ENCODE peak calls at places on chromosomes 2 and 18, in eight cellular contexts. Y, E, S, C, X, Q, R and A are unnamed samples.

GRCh38 chr2:2587364-2587763 is 256.3 kb upstream of the MYT1L start:
- DNase-seq in Y (no peak), E (no peak), S (no peak), C (no peak), X (no peak), Q (no peak), R (no peak), A (no peak)

GRCh38 chr2:111208639-111209038 is 87.9 kb downstream of the BCL2L11 start:
- DNase-seq in Y (no peak), E (no peak), S (no peak), C (no peak), X (no peak), Q (no peak), R (no peak), A (no peak)

GRCh38 chr2:20648207-20648606 is 2.7 kb downstream of the HS1BP3 start:
- DNase-seq in Y (no peak), E (no peak), S (no peak), C (no peak), X (no peak), Q (no peak), R (no peak), A (no peak)

GRCh38 chr2:236444187-236444586 is 125.4 kb upstream of the ACKR3 start:
- DNase-seq in Y (no peak), E (no peak), S (no peak), C (no peak), X (no peak), Q (no peak), R (no peak), A (no peak)

GRCh38 chr2:139209586-139209985 is 429.4 kb upstream of the NXPH2 start:
- DNase-seq in Y (no peak), E (no peak), S (no peak), C (no peak), X (no peak), Q (no peak), R (no peak), A (no peak)

GRCh38 chr2:168583710-168584521 is 127.8 kb downstream of the CERS6 start:
- DNase-seq in Y (no peak), E (no peak), S (peak), C (no peak), X (peak), Q (no peak), R (peak), A (peak)

GRCh38 chr2:234243871-234244565 is 193.5 kb downstream of the SPP2 start:
- DNase-seq in Y (no peak), E (no peak), S (no peak), C (no peak), X (no peak), Q (no peak), R (no peak), A (peak)

GRCh38 chr2:63842149-63843061 is 709 bp downstream of the UGP2 start:
- DNase-seq in Y (peak), E (peak), S (peak), C (peak), X (peak), Q (peak), R (peak), A (peak)

GRCh38 chr2:57434429-57434828 is 612.2 kb upstream of the VRK2 start:
- DNase-seq in Y (no peak), E (no peak), S (no peak), C (no peak), X (no peak), Q (no peak), R (no peak), A (no peak)

GRCh38 chr2:105806994-105807393 is 62.3 kb downstream of the NCK2 start:
- DNase-seq in Y (no peak), E (no peak), S (no peak), C (no peak), X (no peak), Q (no peak), R (no peak), A (no peak)

GRCh38 chr2:39693275-39693674 is 27.6 kb downstream of the TMEM178A start:
- DNase-seq in Y (no peak), E (no peak), S (no peak), C (no peak), X (no peak), Q (no peak), R (no peak), A (no peak)

GRCh38 chr2:212259236-212259635 is 279.4 kb downstream of the ERBB4 start:
- DNase-seq in Y (no peak), E (no peak), S (no peak), C (no peak), X (no peak), Q (no peak), R (no peak), A (no peak)

GRCh38 chr2:225270861-225271260 is 128.6 kb upstream of the NYAP2 start:
- DNase-seq in Y (peak), E (no peak), S (peak), C (peak), X (peak), Q (no peak), R (peak), A (peak)

GRCh38 chr18:46294325-46294724 is 190.1 kb downstream of the HAUS1 start:
- DNase-seq in Y (no peak), E (peak), S (no peak), C (no peak), X (no peak), Q (no peak), R (no peak), A (no peak)

GRCh38 chr18:63773616-63774015 is 1.6 kb upstream of the SERPINB7 start:
- DNase-seq in Y (no peak), E (no peak), S (no peak), C (no peak), X (no peak), Q (no peak), R (no peak), A (no peak)

GRCh38 chr2:175309799-175310198 is 128.3 kb upstream of the ATP5MC3 start:
- DNase-seq in Y (peak), E (no peak), S (peak), C (peak), X (peak), Q (no peak), R (peak), A (peak)

GRCh38 chr2:30455339-30455738 is 8.3 kb downstream of the LCLAT1 start:
- DNase-seq in Y (no peak), E (no peak), S (no peak), C (no peak), X (no peak), Q (no peak), R (no peak), A (no peak)

GRCh38 chr2:238449909-238450417 is 23.2 kb downstream of the ASB1 start:
- DNase-seq in Y (peak), E (peak), S (peak), C (no peak), X (peak), Q (no peak), R (peak), A (peak)

GRCh38 chr2:57141269-57141668 is 905.3 kb upstream of the VRK2 start:
- DNase-seq in Y (no peak), E (no peak), S (no peak), C (no peak), X (no peak), Q (no peak), R (no peak), A (no peak)

GRCh38 chr2:231716641-231717280 is 8.4 kb downstream of the PTMA start:
- DNase-seq in Y (no peak), E (no peak), S (peak), C (no peak), X (peak), Q (no peak), R (peak), A (peak)

GRCh38 chr2:63780483-63781155 is 61.1 kb upstream of the UGP2 start:
- DNase-seq in Y (no peak), E (no peak), S (no peak), C (no peak), X (peak), Q (no peak), R (no peak), A (no peak)

GRCh38 chr2:173970421-173971042 is 5.4 kb upstream of the SP3 start:
- DNase-seq in Y (no peak), E (no peak), S (no peak), C (no peak), X (no peak), Q (no peak), R (no peak), A (no peak)
- TF ChIP-seq CTCF in Y (no peak), E (no peak), S (no peak), C (no peak), X (no peak), Q (no peak), R (no peak), A (no peak)

GRCh38 chr2:65846984-65847383 is 414.6 kb upstream of the SPRED2 start:
- DNase-seq in Y (no peak), E (no peak), S (no peak), C (no peak), X (no peak), Q (no peak), R (no peak), A (no peak)

GRCh38 chr2:65842104-65842503 is 409.7 kb upstream of the SPRED2 start:
- DNase-seq in Y (no peak), E (no peak), S (no peak), C (no peak), X (no peak), Q (no peak), R (no peak), A (no peak)

GRCh38 chr2:65850695-65851094 is 418.3 kb upstream of the SPRED2 start:
- DNase-seq in Y (no peak), E (no peak), S (no peak), C (no peak), X (no peak), Q (no peak), R (no peak), A (no peak)

DNA sequence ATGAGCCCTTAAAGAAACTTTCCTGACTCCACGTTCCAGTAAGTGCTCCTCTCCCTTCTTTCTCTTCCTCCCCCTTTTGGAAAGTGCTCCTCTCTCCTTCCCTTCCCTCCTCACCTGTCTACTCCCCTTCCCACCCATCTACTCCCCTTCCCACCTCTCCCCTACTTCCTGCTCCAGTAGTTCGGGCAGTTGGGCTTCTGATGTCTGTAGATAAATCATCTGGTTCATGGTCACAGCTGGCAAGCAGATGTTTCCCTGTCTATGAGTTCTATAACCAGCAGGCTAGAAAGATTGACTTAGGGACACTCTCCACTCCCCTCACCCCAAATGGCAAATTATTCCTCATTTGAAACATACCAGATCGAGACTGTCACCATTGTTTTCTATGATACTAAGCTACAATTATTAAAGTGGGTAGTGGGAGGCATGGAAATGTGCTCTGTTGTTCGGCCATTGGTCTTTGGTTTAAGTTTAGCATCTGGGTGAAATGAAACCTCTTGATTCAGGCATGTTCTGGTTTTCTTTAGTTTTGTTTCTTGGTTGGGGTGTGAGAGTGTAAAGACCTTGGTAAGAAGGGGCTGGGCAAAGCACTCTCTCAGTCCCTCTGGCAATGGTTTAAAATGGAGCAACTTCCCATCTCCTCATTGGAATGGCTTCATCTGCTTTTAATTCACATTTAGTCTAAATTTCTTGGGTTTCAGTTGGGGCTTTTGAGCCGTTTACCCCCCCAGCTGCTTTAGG is 413.2 kb upstream of the SPRED2 start:
- DNase-seq in Y (no peak), E (no peak), S (no peak), C (no peak), X (no peak), Q (no peak), R (no peak), A (no peak)
- TF ChIP-seq CTCF in Y (no peak), E (no peak), S (no peak), C (no peak), X (no peak), Q (no peak), R (no peak), A (no peak)

GRCh38 chr2:9423922-9424272 is 443 bp downstream of the CPSF3 start:
- DNase-seq in Y (no peak), E (no peak), S (peak), C (no peak), X (peak), Q (no peak), R (no peak), A (no peak)

GRCh38 chr2:9423100-9423921 is at the start of the genes CPSF3 and ITGB1BP1:
- DNase-seq in Y (peak), E (peak), S (peak), C (peak), X (peak), Q (peak), R (peak), A (peak)

GRCh38 chr2:9424447-9425164 is 1.2 kb downstream of the CPSF3 start:
- DNase-seq in Y (no peak), E (no peak), S (no peak), C (no peak), X (no peak), Q (no peak), R (no peak), A (no peak)

GRCh38 chr2:9420495-9420894 is 2.8 kb downstream of the ITGB1BP1 start:
- DNase-seq in Y (no peak), E (no peak), S (no peak), C (no peak), X (no peak), Q (no peak), R (no peak), A (no peak)

DNA sequence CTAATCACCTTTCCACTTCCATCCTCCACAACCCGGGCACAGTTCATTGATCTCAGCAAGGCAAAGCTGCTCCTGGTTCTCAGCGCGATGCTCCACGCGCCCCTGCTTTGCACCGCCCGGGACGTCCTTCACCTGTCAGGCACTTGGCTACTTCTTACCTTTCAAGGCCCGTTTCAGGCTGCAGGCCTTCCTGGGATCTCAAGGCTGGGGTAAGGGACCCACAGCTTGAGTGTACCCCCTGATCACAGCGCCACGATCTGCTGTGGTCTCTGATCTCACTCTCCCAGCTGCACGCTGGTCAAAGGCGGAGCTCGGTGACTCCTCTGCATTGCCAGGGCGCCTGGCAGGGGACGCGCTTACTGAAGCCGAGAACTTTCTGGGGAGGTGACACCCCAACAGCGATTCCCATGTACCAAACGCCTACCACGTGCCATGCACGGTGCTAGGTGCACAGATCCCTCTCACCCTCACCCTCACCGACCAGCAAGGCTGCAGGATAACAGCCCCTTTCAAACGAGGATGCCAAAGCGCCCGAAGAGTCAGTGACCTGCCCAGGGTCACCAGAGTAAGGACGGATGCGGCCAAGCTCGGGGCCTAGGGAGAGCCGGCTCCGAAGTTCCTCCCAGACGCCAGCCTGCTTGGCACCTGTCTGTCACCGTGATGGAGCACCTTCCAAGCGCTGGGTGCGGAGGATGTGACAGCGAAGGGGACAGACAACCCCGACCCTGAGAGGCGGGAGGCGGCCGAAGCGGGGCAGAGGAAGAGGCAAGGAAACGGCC is 818 bp downstream of the ITGB1BP1 start:
- DNase-seq in Y (peak), E (no peak), S (no peak), C (peak), X (peak), Q (no peak), R (peak), A (no peak)
- TF ChIP-seq CTCF in Y (no peak), E (no peak), S (no peak), C (peak), X (no peak), Q (no peak), R (no peak), A (no peak)

GRCh38 chr2:115654362-115654761 is 1211.9 kb downstream of the DPP10 start:
- DNase-seq in Y (no peak), E (no peak), S (no peak), C (no peak), X (no peak), Q (no peak), R (no peak), A (no peak)

DNA sequence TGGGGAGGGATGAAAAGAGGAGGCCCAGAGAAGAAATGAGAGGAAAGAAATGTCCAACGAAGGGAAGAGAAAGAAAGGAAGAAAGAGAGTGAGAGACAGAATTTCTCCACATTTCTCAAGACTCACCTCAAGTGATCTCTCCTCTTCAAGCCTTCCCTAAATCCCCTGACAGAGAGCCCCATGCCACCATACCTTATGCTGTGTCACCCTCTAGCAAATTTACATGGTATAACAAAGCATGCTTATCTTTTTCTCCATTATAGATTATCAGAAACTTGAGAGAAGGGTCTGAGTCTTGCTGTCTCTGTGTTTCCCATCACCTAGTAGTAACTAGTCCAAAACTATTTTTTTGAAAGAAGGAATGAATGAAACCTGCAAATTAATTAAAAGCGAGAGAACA is 1208.4 kb downstream of the DPP10 start:
- DNase-seq in Y (no peak), E (no peak), S (no peak), C (peak), X (no peak), Q (no peak), R (no peak), A (no peak)
- TF ChIP-seq CTCF in Y (no peak), E (no peak), S (no peak), C (no peak), X (no peak), Q (no peak), R (no peak), A (no peak)

GRCh38 chr2:221573430-221574230 is 1.5 kb upstream of the EPHA4 start:
- DNase-seq in Y (peak), E (peak), S (peak), C (peak), X (peak), Q (no peak), R (peak), A (peak)

GRCh38 chr2:221571108-221571390 is 1.1 kb downstream of the EPHA4 start:
- DNase-seq in Y (no peak), E (no peak), S (peak), C (no peak), X (peak), Q (no peak), R (no peak), A (peak)

GRCh38 chr2:221571391-221572179 is 519 bp downstream of the EPHA4 start:
- DNase-seq in Y (peak), E (peak), S (peak), C (peak), X (peak), Q (no peak), R (peak), A (peak)

GRCh38 chr2:221572821-221573429 is 821 bp upstream of the EPHA4 start:
- DNase-seq in Y (peak), E (peak), S (peak), C (no peak), X (peak), Q (no peak), R (peak), A (peak)

DNA sequence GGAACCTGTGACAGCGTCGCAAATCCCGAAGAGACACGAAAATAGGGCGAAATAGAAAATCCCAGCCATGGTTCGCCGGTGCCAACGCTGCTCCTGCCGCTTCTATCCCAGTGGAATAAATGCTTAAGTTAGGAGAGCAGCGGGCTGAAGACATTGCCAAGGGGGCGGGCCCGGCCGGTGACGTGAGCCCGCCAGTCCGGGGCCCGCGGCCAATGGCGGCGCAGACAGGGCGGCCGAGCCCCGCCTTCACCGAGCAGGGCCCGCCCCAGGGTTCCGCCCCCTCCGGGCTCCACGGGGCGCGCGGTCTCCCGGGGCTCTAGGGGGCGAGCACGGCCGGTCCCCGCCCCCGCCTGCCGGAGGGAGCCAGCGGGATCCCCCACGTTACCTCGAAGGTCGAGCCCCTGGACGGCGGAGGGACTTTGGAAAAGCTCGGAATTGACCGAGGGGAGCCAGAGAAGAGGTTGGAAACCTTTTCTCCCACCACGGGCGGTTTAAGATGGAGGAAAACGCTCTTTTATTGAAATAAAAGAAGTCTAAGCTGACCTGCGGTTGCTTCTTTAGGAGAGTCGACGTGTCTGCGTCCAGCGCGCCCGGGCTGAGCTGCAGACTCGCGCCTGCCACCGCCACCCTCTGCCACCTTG is at the start of gene EPHA4:
- DNase-seq in Y (peak), E (peak), S (peak), C (peak), X (peak), Q (peak), R (peak), A (peak)
- TF ChIP-seq CTCF in Y (peak), E (peak), S (no peak), C (peak), X (peak), Q (peak), R (peak), A (peak)

DNA sequence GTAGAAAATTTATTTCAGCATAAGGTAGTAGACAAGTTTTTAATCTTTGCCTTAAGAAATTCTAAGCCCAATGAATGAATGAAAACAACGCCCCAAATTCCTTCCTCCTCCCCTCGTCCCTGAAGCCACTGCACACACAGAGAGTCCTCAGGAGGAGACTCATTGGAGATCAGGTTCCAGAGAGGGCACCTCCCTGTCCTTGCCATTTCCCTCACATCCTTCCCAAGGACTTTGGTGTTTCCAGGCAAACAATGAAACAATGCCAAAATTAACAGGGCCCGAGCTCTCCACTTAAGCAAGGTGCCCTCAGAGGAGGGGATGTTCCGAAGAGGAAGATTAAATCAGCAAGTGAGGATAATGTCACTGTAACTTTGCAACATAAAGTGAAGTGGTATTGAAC is 240.7 kb downstream of the DCDC2C start:
- DNase-seq in Y (no peak), E (no peak), S (no peak), C (no peak), X (no peak), Q (no peak), R (no peak), A (no peak)
- TF ChIP-seq CTCF in Y (no peak), E (no peak), S (no peak), C (no peak), X (no peak), Q (no peak), R (no peak), A (no peak)